ENCODE peak calls at places on chromosomes 13 and 19, in nine cellular contexts. One of them, this sample, is unnamed. For H3K4me1, the result is how much of the 10 kb centered on the place peaks cover.

GRCh38 chr13:30486230-30487074 is 20.7 kb upstream of the HMGB1 start:
- DNase-seq in left ventricle myocardium inferior: no peak
- DNase-seq in hepatocyte: peak
- DNase-seq in CD8-positive, alpha-beta memory T cell: no peak
- DNase-seq in tibial artery: no peak
- DNase-seq in cardiac muscle cell: no peak
- DNase-seq in pancreas: peak
- DNase-seq in body of pancreas: peak
- DNase-seq in H1: peak
- DNase-seq in this sample: peak

GRCh38 chr19:13984875-13985741 is 21.0 kb downstream of the RFX1 start:
- DNase-seq in body of pancreas: no peak
- DNase-seq in left ventricle myocardium inferior: no peak
- DNase-seq in hepatocyte: no peak
- DNase-seq in tibial artery: no peak
- DNase-seq in H1: no peak
- DNase-seq in CD8-positive, alpha-beta memory T cell: no peak
- DNase-seq in pancreas: no peak
- DNase-seq in cardiac muscle cell: no peak
- DNase-seq in this sample: no peak

GRCh38 chr19:30556230-30556711 is 184.1 kb downstream of the ZNF536 start:
- DNase-seq in pancreas: no peak
- DNase-seq in CD8-positive, alpha-beta memory T cell: no peak
- DNase-seq in H1: no peak
- DNase-seq in cardiac muscle cell: no peak
- DNase-seq in left ventricle myocardium inferior: no peak
- DNase-seq in tibial artery: no peak
- DNase-seq in hepatocyte: no peak
- DNase-seq in body of pancreas: no peak
- DNase-seq in this sample: no peak

GRCh38 chr13:93147293-93147645 is 79.3 kb upstream of the GPC6 start:
- DNase-seq in left ventricle myocardium inferior: no peak
- DNase-seq in tibial artery: no peak
- DNase-seq in body of pancreas: no peak
- DNase-seq in hepatocyte: no peak
- DNase-seq in cardiac muscle cell: no peak
- DNase-seq in pancreas: no peak
- DNase-seq in H1: no peak
- DNase-seq in CD8-positive, alpha-beta memory T cell: no peak
- DNase-seq in this sample: no peak

GRCh38 chr19:44747739-44748425 is 626 bp upstream of the BCL3 start:
- DNase-seq in tibial artery: peak
- DNase-seq in H1: peak
- DNase-seq in left ventricle myocardium inferior: peak
- DNase-seq in hepatocyte: peak
- DNase-seq in CD8-positive, alpha-beta memory T cell: peak
- DNase-seq in pancreas: peak
- DNase-seq in body of pancreas: peak
- DNase-seq in cardiac muscle cell: peak
- DNase-seq in this sample: peak

GRCh38 chr19:49145485-49146407 is 9.4 kb downstream of the HRC start:
- DNase-seq in pancreas: peak
- DNase-seq in hepatocyte: peak
- DNase-seq in left ventricle myocardium inferior: peak
- DNase-seq in cardiac muscle cell: peak
- DNase-seq in CD8-positive, alpha-beta memory T cell: peak
- DNase-seq in tibial artery: peak
- DNase-seq in H1: peak
- DNase-seq in body of pancreas: peak
- DNase-seq in this sample: peak

GRCh38 chr19:18487576-18488402 is 34.1 kb downstream of the ELL start:
- DNase-seq in left ventricle myocardium inferior: no peak
- DNase-seq in tibial artery: no peak
- DNase-seq in CD8-positive, alpha-beta memory T cell: no peak
- DNase-seq in hepatocyte: no peak
- DNase-seq in cardiac muscle cell: no peak
- DNase-seq in H1: no peak
- DNase-seq in body of pancreas: no peak
- DNase-seq in pancreas: no peak
- DNase-seq in this sample: no peak

GRCh38 chr13:50170447-50171037 is 155.3 kb downstream of the KCNRG start:
- DNase-seq in cardiac muscle cell: no peak
- DNase-seq in hepatocyte: no peak
- DNase-seq in CD8-positive, alpha-beta memory T cell: no peak
- DNase-seq in pancreas: no peak
- DNase-seq in left ventricle myocardium inferior: no peak
- DNase-seq in tibial artery: no peak
- DNase-seq in H1: no peak
- DNase-seq in body of pancreas: no peak
- DNase-seq in this sample: no peak

GRCh38 chr19:20321139-20321656 is 154.2 kb downstream of the ZNF486 start:
- DNase-seq in hepatocyte: no peak
- DNase-seq in CD8-positive, alpha-beta memory T cell: no peak
- DNase-seq in pancreas: peak
- DNase-seq in left ventricle myocardium inferior: no peak
- DNase-seq in body of pancreas: peak
- DNase-seq in H1: no peak
- DNase-seq in tibial artery: no peak
- DNase-seq in cardiac muscle cell: no peak
- DNase-seq in this sample: no peak

GRCh38 chr19:4016486-4016885 is 8.9 kb downstream of the PIAS4 start:
- DNase-seq in tibial artery: no peak
- DNase-seq in H1: no peak
- DNase-seq in hepatocyte: no peak
- DNase-seq in cardiac muscle cell: no peak
- DNase-seq in CD8-positive, alpha-beta memory T cell: no peak
- DNase-seq in body of pancreas: no peak
- DNase-seq in pancreas: no peak
- DNase-seq in left ventricle myocardium inferior: no peak
- DNase-seq in this sample: no peak

GRCh38 chr19:4016903-4017638 is 9.5 kb downstream of the PIAS4 start:
- DNase-seq in hepatocyte: no peak
- DNase-seq in left ventricle myocardium inferior: no peak
- DNase-seq in H1: no peak
- DNase-seq in body of pancreas: no peak
- DNase-seq in tibial artery: no peak
- DNase-seq in cardiac muscle cell: no peak
- DNase-seq in CD8-positive, alpha-beta memory T cell: no peak
- DNase-seq in pancreas: no peak
- DNase-seq in this sample: no peak

GRCh38 chr19:4014541-4015491 is 7.3 kb downstream of the PIAS4 start:
- DNase-seq in left ventricle myocardium inferior: peak
- DNase-seq in CD8-positive, alpha-beta memory T cell: no peak
- DNase-seq in cardiac muscle cell: no peak
- DNase-seq in H1: peak
- DNase-seq in tibial artery: no peak
- DNase-seq in pancreas: peak
- DNase-seq in hepatocyte: peak
- DNase-seq in body of pancreas: peak
- DNase-seq in this sample: peak

GRCh38 chr19:4013886-4014540 is 6.5 kb downstream of the PIAS4 start:
- DNase-seq in body of pancreas: no peak
- DNase-seq in tibial artery: no peak
- DNase-seq in CD8-positive, alpha-beta memory T cell: no peak
- DNase-seq in pancreas: no peak
- DNase-seq in hepatocyte: no peak
- DNase-seq in cardiac muscle cell: no peak
- DNase-seq in H1: no peak
- DNase-seq in left ventricle myocardium inferior: no peak
- DNase-seq in this sample: no peak

GRCh38 chr19:4015705-4016402 is 8.3 kb downstream of the PIAS4 start:
- DNase-seq in pancreas: peak
- DNase-seq in body of pancreas: peak
- DNase-seq in H1: no peak
- DNase-seq in cardiac muscle cell: no peak
- DNase-seq in hepatocyte: peak
- DNase-seq in CD8-positive, alpha-beta memory T cell: no peak
- DNase-seq in left ventricle myocardium inferior: peak
- DNase-seq in tibial artery: no peak
- DNase-seq in this sample: peak
- H3K27ac ChIP-seq in pancreas: peak
- H3K27ac ChIP-seq in body of pancreas: peak
- H3K27ac ChIP-seq in H1: no peak
- H3K27ac ChIP-seq in cardiac muscle cell: no peak
- H3K27ac ChIP-seq in hepatocyte: peak
- H3K27ac ChIP-seq in CD8-positive, alpha-beta memory T cell: no peak
- H3K27ac ChIP-seq in left ventricle myocardium inferior: peak
- H3K27ac ChIP-seq in tibial artery: peak
- H3K27ac ChIP-seq in this sample: peak

DNA sequence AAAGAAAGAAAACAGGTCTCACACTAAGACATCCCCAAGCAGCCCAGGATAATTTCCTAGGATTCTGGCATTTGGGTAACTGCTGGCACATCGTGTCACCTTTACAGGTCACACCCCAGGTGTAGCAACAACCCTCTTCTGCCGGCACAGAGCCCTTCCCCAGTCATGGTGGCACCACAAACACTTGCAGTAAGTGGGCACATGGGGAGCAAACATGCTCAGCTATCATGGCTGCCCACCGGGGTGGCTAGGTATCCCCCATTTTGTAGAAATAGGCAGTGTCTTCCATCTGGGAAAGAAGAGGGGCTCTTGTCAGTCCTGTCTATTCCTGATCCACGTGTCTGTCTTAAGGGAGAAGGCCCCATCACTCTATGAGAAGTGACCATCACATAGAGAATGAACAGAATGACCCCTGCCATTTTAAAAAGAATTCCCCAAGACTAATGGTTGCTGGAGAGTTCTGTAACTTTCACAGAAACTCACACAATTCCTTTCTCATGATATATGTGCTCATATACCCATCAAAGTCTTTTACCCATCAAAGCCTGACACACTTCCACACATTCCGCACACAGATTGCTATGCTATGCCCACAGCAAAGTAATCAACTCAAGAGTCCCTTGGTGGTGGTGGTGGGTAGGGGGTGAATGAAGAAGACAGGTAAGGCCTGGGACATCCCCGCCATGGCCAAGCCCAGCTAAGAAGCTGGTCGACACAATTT is 33.3 kb downstream of the BRD4 start:
- DNase-seq in tibial artery: no peak
- DNase-seq in body of pancreas: no peak
- DNase-seq in hepatocyte: no peak
- DNase-seq in left ventricle myocardium inferior: no peak
- DNase-seq in pancreas: no peak
- DNase-seq in cardiac muscle cell: no peak
- DNase-seq in CD8-positive, alpha-beta memory T cell: no peak
- DNase-seq in H1: no peak
- DNase-seq in this sample: no peak
- H3K4me1 ChIP-seq in tibial artery: half or more
- H3K4me1 ChIP-seq in body of pancreas: half or more
- H3K4me1 ChIP-seq in hepatocyte: half or more
- H3K4me1 ChIP-seq in left ventricle myocardium inferior: half or more
- H3K4me1 ChIP-seq in pancreas: under half
- H3K4me1 ChIP-seq in cardiac muscle cell: half or more
- H3K4me1 ChIP-seq in CD8-positive, alpha-beta memory T cell: half or more
- H3K4me1 ChIP-seq in H1: under half
- H3K4me1 ChIP-seq in this sample: half or more

DNA sequence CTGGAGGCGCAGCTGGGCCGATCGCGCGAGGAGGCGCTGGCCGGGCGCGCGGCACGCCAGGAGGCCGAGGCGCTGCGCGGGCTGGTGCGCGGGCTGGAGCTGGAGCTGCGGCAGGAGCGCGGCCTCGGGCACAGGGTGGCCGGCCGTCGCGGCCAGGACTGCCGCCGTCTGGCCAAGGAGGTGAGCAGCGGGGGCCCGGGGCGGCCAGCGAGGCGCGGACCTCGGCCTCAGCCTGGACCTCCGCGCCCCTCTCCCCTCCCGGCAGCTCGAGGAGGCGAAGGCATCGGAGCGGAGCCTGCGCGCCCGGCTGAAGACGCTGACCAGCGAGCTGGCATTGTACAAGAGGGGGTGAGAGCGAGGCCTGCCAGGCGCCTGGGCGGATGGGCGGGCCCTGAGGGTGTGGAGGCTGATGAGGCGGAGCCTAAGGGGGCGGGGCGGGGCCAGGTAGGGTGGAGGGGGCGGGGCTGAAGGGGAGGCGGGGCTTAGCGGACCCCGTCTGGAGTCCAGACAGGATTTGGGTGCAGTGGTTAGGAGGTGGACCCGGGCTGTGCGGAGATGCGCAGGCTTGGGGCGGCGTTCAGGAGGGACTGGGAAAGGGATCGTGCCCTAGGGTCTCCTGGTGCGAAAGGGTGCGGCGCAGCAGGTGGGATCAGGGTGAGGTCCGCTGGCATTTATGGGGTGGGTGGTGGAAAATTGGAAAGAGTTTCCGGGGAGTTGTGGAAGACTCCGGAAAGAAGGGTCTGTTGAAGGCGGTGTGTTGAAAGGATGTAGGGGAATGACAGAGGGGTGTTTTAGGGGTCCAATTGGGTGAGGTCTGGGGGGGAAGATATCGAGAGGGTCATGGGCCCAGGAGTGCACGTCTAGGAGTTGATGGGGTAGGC is 7.5 kb downstream of the PGLYRP1 start:
- DNase-seq in body of pancreas: peak
- DNase-seq in H1: peak
- DNase-seq in CD8-positive, alpha-beta memory T cell: peak
- DNase-seq in cardiac muscle cell: peak
- DNase-seq in left ventricle myocardium inferior: peak
- DNase-seq in pancreas: peak
- DNase-seq in tibial artery: peak
- DNase-seq in hepatocyte: peak
- DNase-seq in this sample: peak
- H3K27ac ChIP-seq in body of pancreas: no peak
- H3K27ac ChIP-seq in H1: no peak
- H3K27ac ChIP-seq in CD8-positive, alpha-beta memory T cell: no peak
- H3K27ac ChIP-seq in cardiac muscle cell: no peak
- H3K27ac ChIP-seq in left ventricle myocardium inferior: no peak
- H3K27ac ChIP-seq in pancreas: no peak
- H3K27ac ChIP-seq in tibial artery: peak
- H3K27ac ChIP-seq in hepatocyte: no peak
- H3K27ac ChIP-seq in this sample: peak

GRCh38 chr13:110309159-110309476 is 2.0 kb downstream of the COL4A2 start:
- DNase-seq in hepatocyte: no peak
- DNase-seq in left ventricle myocardium inferior: no peak
- DNase-seq in tibial artery: no peak
- DNase-seq in body of pancreas: no peak
- DNase-seq in pancreas: no peak
- DNase-seq in CD8-positive, alpha-beta memory T cell: no peak
- DNase-seq in cardiac muscle cell: no peak
- DNase-seq in H1: no peak
- DNase-seq in this sample: no peak

GRCh38 chr13:110307697-110308376 is 753 bp downstream of the COL4A2 start:
- DNase-seq in cardiac muscle cell: peak
- DNase-seq in CD8-positive, alpha-beta memory T cell: no peak
- DNase-seq in tibial artery: no peak
- DNase-seq in hepatocyte: peak
- DNase-seq in H1: peak
- DNase-seq in body of pancreas: no peak
- DNase-seq in left ventricle myocardium inferior: no peak
- DNase-seq in pancreas: no peak
- DNase-seq in this sample: no peak

GRCh38 chr13:110306960-110307696 is at the start of the genes COL4A1 and COL4A2:
- DNase-seq in H1: no peak
- DNase-seq in hepatocyte: peak
- DNase-seq in cardiac muscle cell: peak
- DNase-seq in left ventricle myocardium inferior: peak
- DNase-seq in tibial artery: peak
- DNase-seq in body of pancreas: peak
- DNase-seq in pancreas: peak
- DNase-seq in CD8-positive, alpha-beta memory T cell: no peak
- DNase-seq in this sample: peak

GRCh38 chr13:110309661-110310524 is 2.8 kb downstream of the COL4A2 start:
- DNase-seq in hepatocyte: no peak
- DNase-seq in pancreas: no peak
- DNase-seq in cardiac muscle cell: no peak
- DNase-seq in H1: no peak
- DNase-seq in tibial artery: no peak
- DNase-seq in body of pancreas: no peak
- DNase-seq in left ventricle myocardium inferior: no peak
- DNase-seq in CD8-positive, alpha-beta memory T cell: no peak
- DNase-seq in this sample: no peak

GRCh38 chr13:110308377-110309158 is 1.5 kb downstream of the COL4A2 start:
- DNase-seq in H1: peak
- DNase-seq in CD8-positive, alpha-beta memory T cell: no peak
- DNase-seq in pancreas: peak
- DNase-seq in left ventricle myocardium inferior: no peak
- DNase-seq in cardiac muscle cell: peak
- DNase-seq in body of pancreas: peak
- DNase-seq in tibial artery: no peak
- DNase-seq in hepatocyte: peak
- DNase-seq in this sample: peak
- H3K4me1 ChIP-seq in H1: under half
- H3K4me1 ChIP-seq in CD8-positive, alpha-beta memory T cell: under half
- H3K4me1 ChIP-seq in pancreas: under half
- H3K4me1 ChIP-seq in left ventricle myocardium inferior: half or more
- H3K4me1 ChIP-seq in cardiac muscle cell: under half
- H3K4me1 ChIP-seq in body of pancreas: half or more
- H3K4me1 ChIP-seq in tibial artery: half or more
- H3K4me1 ChIP-seq in hepatocyte: under half
- H3K4me1 ChIP-seq in this sample: under half

This sample was measured in breast epithelium.